ENCODE peak calls at places on chromosome 3, in five cellular contexts. L is HCT116, B is keratinocyte, Z is suprapubic skin, D is heart right ventricle. M is an unnamed sample.

GRCh38 chr3:107251819-107252218 is 125.4 kb upstream of the CCDC54 start:
- DNase-seq in L (no peak), B (no peak), Z (no peak), D (no peak), M (no peak)

GRCh38 chr3:57030711-57031110 is 29.8 kb upstream of the SPATA12 start:
- DNase-seq in L (no peak), B (no peak), Z (no peak), D (no peak), M (no peak)

GRCh38 chr3:24343084-24343783 is 151.4 kb downstream of the THRB start:
- DNase-seq in L (no peak), B (peak), Z (no peak), D (no peak), M (peak)

GRCh38 chr3:50289130-50289529 is 3.1 kb downstream of the IFRD2 start:
- DNase-seq in L (no peak), B (no peak), Z (no peak), D (no peak), M (no peak)

GRCh38 chr3:51930439-51930838 is 11.3 kb downstream of the RRP9 start:
- DNase-seq in L (no peak), B (no peak), Z (peak), D (no peak), M (no peak)

GRCh38 chr3:46399557-46399956 is 7.3 kb downstream of the CCR5AS start:
- DNase-seq in L (no peak), B (no peak), Z (no peak), D (no peak), M (peak)

GRCh38 chr3:197847866-197848401 is 56.9 kb downstream of the LRCH3 start:
- DNase-seq in L (no peak), B (no peak), Z (no peak), D (no peak), M (no peak)

GRCh38 chr3:8001712-8002111 is 499.9 kb upstream of the LMCD1 start:
- DNase-seq in L (no peak), B (no peak), Z (no peak), D (peak), M (no peak)

GRCh38 chr3:87167634-87168456 is 59.3 kb upstream of the CHMP2B start:
- DNase-seq in L (peak), B (no peak), Z (no peak), D (peak), M (peak)

GRCh38 chr3:150605998-150606641 is 3.0 kb downstream of the SELENOT start:
- DNase-seq in L (no peak), B (no peak), Z (no peak), D (no peak), M (no peak)

GRCh38 chr3:128487813-128488635 is 5.0 kb downstream of the GATA2 start:
- DNase-seq in L (peak), B (no peak), Z (no peak), D (peak), M (peak)

GRCh38 chr3:13880811-13881156 is 913 bp upstream of the WNT7A start:
- DNase-seq in L (no peak), B (no peak), Z (peak), D (no peak), M (no peak)

GRCh38 chr3:123749716-123750115 is 134.4 kb downstream of the MYLK start:
- DNase-seq in L (no peak), B (no peak), Z (no peak), D (no peak), M (peak)

GRCh38 chr3:164897335-164897734 is 181.0 kb downstream of the SI start:
- DNase-seq in L (no peak), B (no peak), Z (no peak), D (no peak), M (no peak)

GRCh38 chr3:143221446-143221845 is 101.9 kb downstream of the CHST2 start:
- DNase-seq in L (no peak), B (no peak), Z (no peak), D (no peak), M (no peak)

GRCh38 chr3:75396316-75396802 is 267.8 kb upstream of the FRG2C start:
- DNase-seq in L (no peak), B (no peak), Z (no peak), D (no peak), M (no peak)

GRCh38 chr3:193488741-193489140 is 66.0 kb downstream of the ATP13A4 start:
- DNase-seq in L (no peak), B (no peak), Z (no peak), D (no peak), M (no peak)

GRCh38 chr3:48856469-48856868 is 8.8 kb upstream of the PRKAR2A start:
- DNase-seq in L (no peak), B (no peak), Z (no peak), D (no peak), M (no peak)

GRCh38 chr3:129572603-129573002 is 29.6 kb downstream of the H1-8 start:
- DNase-seq in L (no peak), B (no peak), Z (no peak), D (no peak), M (no peak)

GRCh38 chr3:72887723-72888545 is at the start of gene GXYLT2:
- DNase-seq in L (no peak), B (no peak), Z (no peak), D (peak), M (peak)
- TF ChIP-seq CTCF in L (no peak), B (no peak), Z (no peak), D (no peak), M (peak)

GRCh38 chr3:186613637-186614265 is 891 bp downstream of the AHSG start:
- DNase-seq in L (no peak), B (no peak), Z (no peak), D (no peak), M (no peak)
- H3K4me3 ChIP-seq in L (no peak), B (no peak), Z (no peak), D (no peak), M (no peak)

GRCh38 chr3:15808679-15809078 is 10.9 kb upstream of the ANKRD28 start:
- DNase-seq in L (no peak), B (no peak), Z (no peak), D (no peak), M (no peak)

GRCh38 chr3:15815696-15816095 is 17.9 kb upstream of the ANKRD28 start:
- DNase-seq in L (peak), B (no peak), Z (no peak), D (no peak), M (peak)

GRCh38 chr3:15809313-15809712 is 11.5 kb upstream of the ANKRD28 start:
- DNase-seq in L (no peak), B (no peak), Z (no peak), D (no peak), M (no peak)

GRCh38 chr3:15810702-15811101 is 12.9 kb upstream of the ANKRD28 start:
- DNase-seq in L (no peak), B (no peak), Z (no peak), D (no peak), M (no peak)

GRCh38 chr3:15812183-15812582 is 14.4 kb upstream of the ANKRD28 start:
- DNase-seq in L (no peak), B (no peak), Z (no peak), D (no peak), M (peak)
- TF ChIP-seq CTCF in L (peak), B (peak), Z (peak), D (peak), M (no peak)

DNA sequence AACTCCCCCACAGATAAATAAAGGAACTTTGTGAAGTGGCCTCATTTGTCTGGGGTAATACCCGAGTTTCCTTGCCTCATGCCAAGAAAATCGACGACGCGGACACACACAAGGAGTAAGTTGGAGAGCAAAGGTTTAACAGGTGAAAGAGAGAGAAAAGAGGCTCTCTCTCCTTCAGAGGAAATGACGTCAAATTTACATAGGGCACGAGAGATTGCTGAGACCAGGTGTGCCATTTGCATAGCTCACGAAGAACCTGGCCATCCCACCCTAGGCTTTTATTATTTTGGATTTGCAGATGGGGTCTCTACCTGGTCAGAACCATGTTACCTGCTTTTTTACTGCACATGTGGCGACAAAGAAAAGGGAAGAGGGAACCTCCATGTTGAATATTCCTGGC is 49.3 kb upstream of the IGF2BP2 start:
- DNase-seq in L (no peak), B (no peak), Z (no peak), D (no peak), M (no peak)
- H3K4me3 ChIP-seq in L (no peak), B (no peak), Z (no peak), D (no peak), M (no peak)

M was measured in bronchial epithelial cell.